ENCODE peak calls at places on chromosomes 5 and 9, in seven cellular contexts. T is stimulated activated CD8-positive, alpha-beta memory T cell treated with anti-CD3 and anti-CD28 coated beads, Interleukin-4, amount 100 ng/mL, for 4 hours; G is LHCN-M2; U is COR-L47; D is left cardiac atrium; R is HL-60; Y is dermis blood vessel endothelial cell. B is an unnamed sample.

GRCh38 chr9:124342946-124343485 is 72.2 kb downstream of the PSMB7 start:
- DNase-seq in U (peak; percentile 46), D (peak; percentile 70), R (no peak), T (no peak), Y (no peak), G (peak; percentile 98), B (peak; percentile 63)

GRCh38 chr5:3181641-3182040 is 414.0 kb upstream of the IRX1 start:
- DNase-seq in U (no peak), R (no peak), Y (no peak), D (no peak), G (no peak), T (no peak), B (no peak)

GRCh38 chr5:37501152-37501551 is 122.0 kb downstream of the WDR70 start:
- DNase-seq in D (no peak), U (no peak), R (no peak), Y (peak; percentile 47), G (peak; percentile 36), T (no peak), B (no peak)

GRCh38 chr5:156330141-156330870 is 3.3 kb downstream of the SGCD start:
- DNase-seq in G (peak; percentile 53), R (no peak), D (no peak), Y (no peak), T (no peak), U (no peak), B (no peak)

GRCh38 chr5:68148096-68148495 is 67.5 kb upstream of the PIK3R1 start:
- DNase-seq in Y (no peak), R (no peak), T (no peak), U (no peak), G (no peak), D (no peak), B (no peak)

GRCh38 chr9:124343533-124344290 is 71.5 kb downstream of the PSMB7 start:
- DNase-seq in R (no peak), T (no peak), D (no peak), U (no peak), G (no peak), Y (no peak), B (no peak)

GRCh38 chr9:72667181-72667580 is 145.8 kb downstream of the TMC1 start:
- DNase-seq in D (no peak), Y (no peak), U (no peak), G (no peak), T (no peak), R (no peak), B (no peak)

GRCh38 chr9:97559111-97559514 is 57.6 kb downstream of the TMOD1 start:
- DNase-seq in D (no peak), T (no peak), R (no peak), Y (no peak), U (no peak), G (no peak), B (no peak)

GRCh38 chr9:98191615-98192502 is 578 bp downstream of the CORO2A start:
- DNase-seq in T (no peak), D (peak; percentile 32), Y (peak; percentile 18), R (peak; percentile 39), G (no peak), U (no peak), B (no peak)

GRCh38 chr5:179805529-179806249 is 977 bp downstream of the MGAT4B start:
- DNase-seq in D (peak; percentile 61), U (no peak), R (peak; percentile 45), G (peak; percentile 48), Y (peak; percentile 53), T (no peak), B (no peak)

GRCh38 chr5:6899215-6899614 is 186.0 kb downstream of the TENT4A start:
- DNase-seq in T (no peak), Y (no peak), G (peak; percentile 6), U (no peak), R (no peak), D (no peak), B (peak; percentile 50)

GRCh38 chr5:103667068-103667467 is 104.5 kb upstream of the NUDT12 start:
- DNase-seq in U (no peak), D (no peak), G (peak; percentile 19), T (no peak), R (no peak), Y (peak; percentile 68), B (no peak)

GRCh38 chr5:127870914-127871313 is 167.7 kb downstream of the CCDC192 start:
- DNase-seq in T (no peak), Y (peak; percentile 76), R (no peak), D (peak; percentile 78), G (no peak), U (no peak), B (no peak)

GRCh38 chr9:74281674-74282073 is 215.5 kb upstream of the RORB start:
- DNase-seq in D (no peak), R (no peak), T (no peak), Y (no peak), G (no peak), U (no peak), B (no peak)

GRCh38 chr9:115126406-115126805 is 8.4 kb upstream of the TNC start:
- DNase-seq in R (no peak), Y (no peak), T (no peak), U (no peak), G (no peak), D (no peak), B (no peak)

GRCh38 chr5:142997586-142997985 is 227.4 kb downstream of the ARHGAP26 start:
- DNase-seq in D (no peak), G (no peak), Y (no peak), R (no peak), U (no peak), T (no peak), B (no peak)

GRCh38 chr5:157535042-157535865 is 40.3 kb downstream of the ADAM19 start:
- DNase-seq in D (peak; percentile 63), U (no peak), T (no peak), R (no peak), G (peak; percentile 58), Y (no peak), B (no peak)

GRCh38 chr5:144385597-144385996 is 214.9 kb downstream of the KCTD16 start:
- DNase-seq in U (no peak), R (no peak), G (no peak), D (no peak), T (no peak), Y (no peak), B (no peak)

GRCh38 chr9:126510564-126510963 is 103.2 kb upstream of the LMX1B start:
- DNase-seq in D (no peak), G (no peak), R (no peak), U (no peak), Y (no peak), T (no peak), B (no peak)

GRCh38 chr5:156473271-156473935 is 146.4 kb downstream of the SGCD start:
- DNase-seq in Y (no peak), R (peak; percentile 42), G (peak; percentile 67), U (no peak), T (no peak), D (no peak), B (no peak)

GRCh38 chr5:96259211-96259772 is 173.8 kb downstream of the PCSK1 start:
- DNase-seq in G (peak; percentile 83), T (no peak), D (no peak), Y (peak; percentile 30), R (peak; percentile 11), U (no peak), B (no peak)

GRCh38 chr5:72126796-72127195 is 19.5 kb downstream of the MAP1B start:
- DNase-seq in D (no peak), G (no peak), U (no peak), Y (no peak), R (no peak), T (no peak), B (peak; percentile 75)

GRCh38 chr9:38423273-38423938 is 848 bp downstream of the IGFBPL1 start:
- DNase-seq in R (no peak), G (no peak), Y (no peak), T (no peak), U (no peak), D (no peak), B (no peak)

GRCh38 chr9:4967521-4967920 is 17.6 kb upstream of the JAK2 start:
- DNase-seq in G (peak; percentile 76), D (no peak), U (no peak), R (no peak), T (no peak), Y (no peak), B (no peak)

GRCh38 chr9:37902804-37903580 is 935 bp downstream of the SLC25A51 start:
- DNase-seq in D (no peak), G (peak; percentile 48), T (no peak), U (no peak), Y (peak; percentile 49), R (no peak), B (no peak)

GRCh38 chr5:98564836-98565235 is 208.6 kb upstream of the RGMB start:
- DNase-seq in D (no peak), U (no peak), Y (no peak), G (no peak), R (no peak), T (no peak), B (no peak)

GRCh38 chr5:54874337-54875021 is 110.9 kb downstream of the ESM1 start:
- DNase-seq in Y (peak; percentile 84), D (no peak), G (no peak), R (peak; percentile 18), T (no peak), U (no peak), B (no peak)

GRCh38 chr5:150618188-150618587 is 22.3 kb upstream of the SYNPO start:
- DNase-seq in D (peak; percentile 61), Y (no peak), U (no peak), T (no peak), R (no peak), G (no peak), B (no peak)

GRCh38 chr9:70466976-70467551 is 52.6 kb upstream of the KLF9 start:
- DNase-seq in Y (peak; percentile 61), U (no peak), D (no peak), G (peak; percentile 88), R (no peak), T (no peak), B (no peak)

GRCh38 chr9:86326536-86326935 is 27.7 kb downstream of the TUT7 start:
- DNase-seq in T (no peak), D (no peak), U (no peak), G (no peak), R (no peak), Y (no peak), B (no peak)

B was measured in NCI-H2081.